ENCODE peak calls at places on chromosomes 11 and 22, in nine cellular contexts. B, A, N, E, L, O, Y, M and T are unnamed samples.

GRCh38 chr11:63508009-63508408 is 2.1 kb downstream of the LGALS12 start:
- DNase-seq in B (no peak), A (peak), N (peak), E (peak), L (peak), O (no peak), Y (no peak), M (no peak), T (no peak)

GRCh38 chr11:129215506-129216245 is 23.6 kb upstream of the ARHGAP32 start:
- DNase-seq in B (no peak), A (no peak), N (no peak), E (no peak), L (no peak), O (no peak), Y (no peak), M (no peak), T (no peak)

GRCh38 chr11:48052183-48053040 is 72.1 kb downstream of the PTPRJ start:
- DNase-seq in B (no peak), A (no peak), N (no peak), E (no peak), L (peak), O (no peak), Y (no peak), M (no peak), T (no peak)

GRCh38 chr11:93131709-93132108 is 66.1 kb downstream of the SLC36A4 start:
- DNase-seq in B (no peak), A (peak), N (no peak), E (no peak), L (no peak), O (no peak), Y (no peak), M (no peak), T (no peak)

GRCh38 chr11:105899776-105900175 is 122.3 kb downstream of the MSANTD4 start:
- DNase-seq in B (no peak), A (no peak), N (no peak), E (no peak), L (no peak), O (no peak), Y (no peak), M (no peak), T (no peak)

GRCh38 chr11:28842716-28843115 is 734.5 kb downstream of the METTL15 start:
- DNase-seq in B (no peak), A (no peak), N (no peak), E (no peak), L (no peak), O (no peak), Y (no peak), M (no peak), T (no peak)

GRCh38 chr22:44576311-44577260 is 78.6 kb upstream of the RTL6 start:
- DNase-seq in B (no peak), A (no peak), N (no peak), E (no peak), L (no peak), O (no peak), Y (peak), M (no peak), T (no peak)

GRCh38 chr11:19398772-19399542 is 158.2 kb upstream of the E2F8 start:
- DNase-seq in B (no peak), A (no peak), N (no peak), E (no peak), L (peak), O (no peak), Y (peak), M (no peak), T (no peak)

GRCh38 chr11:29679996-29680395 is 336.8 kb downstream of the KCNA4 start:
- DNase-seq in B (no peak), A (no peak), N (no peak), E (no peak), L (no peak), O (no peak), Y (no peak), M (no peak), T (no peak)

GRCh38 chr11:134780486-134781155 is 368.6 kb upstream of the B3GAT1 start:
- DNase-seq in B (no peak), A (no peak), N (no peak), E (no peak), L (no peak), O (no peak), Y (no peak), M (no peak), T (no peak)

GRCh38 chr11:95514386-95515145 is 275.0 kb downstream of the FAM76B start:
- DNase-seq in B (no peak), A (no peak), N (no peak), E (no peak), L (no peak), O (no peak), Y (no peak), M (no peak), T (no peak)

GRCh38 chr11:49851971-49852389 is 100.2 kb upstream of the OR4C13 start:
- DNase-seq in B (no peak), A (no peak), N (no peak), E (no peak), L (no peak), O (no peak), Y (no peak), M (no peak), T (no peak)

GRCh38 chr11:67626970-67627369 is 2.8 kb downstream of the NUDT8 start:
- DNase-seq in B (no peak), A (no peak), N (no peak), E (no peak), L (no peak), O (no peak), Y (no peak), M (no peak), T (no peak)

GRCh38 chr22:20003304-20003703 is 13.3 kb downstream of the ARVCF start:
- DNase-seq in B (no peak), A (no peak), N (no peak), E (no peak), L (no peak), O (no peak), Y (no peak), M (no peak), T (no peak)